ENCODE peak calls at places on chromosomes 5 and 9, in four cellular contexts. H is T-cell; Q is EH; X is CD8-positive, alpha-beta T cell. L is an unnamed sample.

GRCh38 chr5:150428106-150428876 is 15.6 kb upstream of the CD74 start:
- DNase-seq in Q (peak), H (no peak), X (no peak), L (no peak)

GRCh38 chr9:135939351-135940265 is 21.6 kb downstream of the UBAC1 start:
- DNase-seq in Q (no peak), H (no peak), X (peak), L (no peak)

GRCh38 chr9:129838707-129839259 is 3.5 kb downstream of the USP20 start:
- DNase-seq in Q (peak), X (no peak), H (no peak), L (no peak)

GRCh38 chr9:69307446-69308216 is 17.4 kb upstream of the ENTREP1 start:
- DNase-seq in H (no peak), Q (peak), X (no peak), L (no peak)

GRCh38 chr5:177357459-177358332 is at the start of gene RGS14:
- DNase-seq in H (peak), Q (peak), X (peak), L (peak)

GRCh38 chr5:137146402-137146889 is 352.7 kb downstream of the SPOCK1 start:
- DNase-seq in H (no peak), X (no peak), Q (peak), L (no peak)

GRCh38 chr5:17359451-17359965 is 138.5 kb upstream of the TAF11L2 start:
- DNase-seq in H (no peak), Q (peak), X (no peak), L (no peak)

GRCh38 chr9:74777136-74777879 is 110.4 kb downstream of the TRPM6 start:
- DNase-seq in X (peak), Q (peak), H (peak), L (peak)

GRCh38 chr9:93119953-93120845 is 13.9 kb downstream of the NINJ1 start:
- DNase-seq in H (no peak), Q (peak), X (no peak), L (no peak)

GRCh38 chr9:125681086-125681622 is 25.9 kb downstream of the MAPKAP1 start:
- DNase-seq in Q (no peak), H (no peak), X (no peak), L (no peak)

GRCh38 chr5:164326219-164326618 is 820.8 kb downstream of the MAT2B start:
- DNase-seq in X (no peak), Q (no peak), H (no peak), L (no peak)

GRCh38 chr9:27460225-27461023 is 63.7 kb upstream of the IFNK start:
- DNase-seq in H (no peak), X (no peak), Q (peak), L (no peak)

GRCh38 chr5:54703091-54703490 is 185.5 kb downstream of the SNX18 start:
- DNase-seq in X (no peak), Q (peak), H (no peak), L (no peak)

GRCh38 chr5:42583322-42583721 is 160.1 kb downstream of the GHR start:
- DNase-seq in X (peak), Q (peak), H (no peak), L (peak)

GRCh38 chr9:15191358-15191757 is 115.7 kb downstream of the TTC39B start:
- DNase-seq in H (no peak), X (no peak), Q (no peak), L (no peak)

GRCh38 chr9:33287087-33287490 is 3.2 kb upstream of the NFX1 start:
- DNase-seq in Q (peak), H (no peak), X (peak), L (peak)

GRCh38 chr9:126743046-126743445 is 61.8 kb upstream of the ZBTB43 start:
- DNase-seq in Q (no peak), X (no peak), H (no peak), L (no peak)

GRCh38 chr5:124315746-124316415 is 430.6 kb downstream of the ZNF608 start:
- DNase-seq in H (no peak), X (no peak), Q (no peak), L (no peak)

GRCh38 chr5:9715891-9716335 is 85.8 kb upstream of the TAS2R1 start:
- DNase-seq in H (no peak), X (no peak), Q (peak), L (no peak)

GRCh38 chr9:130198501-130199179 is 26.4 kb downstream of the NCS1 start:
- DNase-seq in X (no peak), H (no peak), Q (no peak), L (no peak)

GRCh38 chr9:89555426-89556375 is 49.1 kb upstream of the GADD45G start:
- DNase-seq in H (no peak), Q (no peak), X (no peak), L (no peak)

GRCh38 chr5:15391648-15392392 is 108.2 kb upstream of the FBXL7 start:
- DNase-seq in H (no peak), Q (no peak), X (no peak), L (no peak)

GRCh38 chr5:132267931-132268501 is 10.5 kb downstream of the PDLIM4 start:
- DNase-seq in H (no peak), X (no peak), Q (no peak), L (no peak)

GRCh38 chr5:132098151-132098594 is 24.6 kb downstream of the CSF2 start:
- DNase-seq in H (no peak), Q (peak), X (no peak), L (no peak)

GRCh38 chr5:53287573-53287972 is 178.0 kb upstream of the MOCS2 start:
- DNase-seq in H (no peak), X (no peak), Q (no peak), L (no peak)

GRCh38 chr5:10563940-10564837 is at the start of gene ANKRD33B:
- DNase-seq in Q (peak), H (peak), X (peak), L (peak)

GRCh38 chr9:1619915-1620705 is 395.0 kb upstream of the SMARCA2 start:
- DNase-seq in X (no peak), Q (no peak), H (no peak), L (no peak)

GRCh38 chr5:181069767-181070491 is 29.9 kb downstream of the BTNL9 start:
- DNase-seq in H (no peak), Q (peak), X (no peak), L (no peak)

GRCh38 chr5:108637110-108637509 is 110.6 kb upstream of the FER start:
- DNase-seq in H (no peak), X (no peak), Q (peak), L (no peak)